ENCODE peak calls at places on chromosomes 12 and 14, in nine cellular contexts. Y is activated naive CD4-positive, alpha-beta T cell; Q is mesendoderm; M is stimulated activated CD8-positive, alpha-beta memory T cell treated with anti-CD3 and anti-CD28 coated beads, Interleukin-12 subunit alpha, Interleukin-12 subunit beta, amount 100 ng/mL, for 4 hours; Z is activated gamma-delta T cell treated with Interleukin-2 at 50 U/mL for 16 hours; D is activated CD8-positive, alpha-beta T cell treated with anti-CD3 and anti-CD28 coated beads, Interleukin-2, amount 10 ng/mL, durations not matched to agents 7 days and 5 days; N is T-cell; L is OCI-LY7; U is kidney epithelial cell. S is an unnamed sample.

GRCh38 chr12:49922349-49923034 is 18.8 kb upstream of the FAIM2 start:
- DNase-seq in Y (no peak), Q (no peak), M (no peak), Z (no peak), D (no peak), N (no peak), L (no peak), U (no peak), S (no peak)

GRCh38 chr12:99154264-99154982 is 493.1 kb upstream of the GARIN6 start:
- DNase-seq in Y (no peak), Q (peak; percentile 7), M (no peak), Z (no peak), D (no peak), N (no peak), L (no peak), U (peak; percentile 7), S (peak; percentile 17)

GRCh38 chr12:110279976-110280783 is 867 bp upstream of the ATP2A2 start:
- DNase-seq in Y (no peak), Q (peak; percentile 66), M (peak; percentile 44), Z (peak; percentile 33), D (peak; percentile 53), N (peak; percentile 48), L (peak; percentile 75), U (no peak), S (peak; percentile 50)

GRCh38 chr12:22729431-22729830 is 104.5 kb downstream of the ETNK1 start:
- DNase-seq in Y (no peak), Q (no peak), M (no peak), Z (no peak), D (no peak), N (no peak), L (no peak), U (no peak), S (no peak)

GRCh38 chr12:101992091-101992490 is 69.7 kb downstream of the WASHC3 start:
- DNase-seq in Y (no peak), Q (no peak), M (no peak), Z (no peak), D (no peak), N (no peak), L (no peak), U (no peak), S (no peak)

GRCh38 chr12:50659690-50660424 is 104.0 kb upstream of the ATF1 start:
- DNase-seq in Y (no peak), Q (no peak), M (no peak), Z (no peak), D (no peak), N (no peak), L (no peak), U (no peak), S (no peak)

GRCh38 chr12:47905313-47905730 is 528 bp upstream of the VDR start:
- DNase-seq in Y (no peak), Q (no peak), M (peak; percentile 18), Z (peak; percentile 19), D (no peak), N (no peak), L (no peak), U (peak; percentile 16), S (peak; percentile 88)

GRCh38 chr12:31984806-31985591 is 25.8 kb downstream of the RESF1 start:
- DNase-seq in Y (no peak), Q (no peak), M (no peak), Z (no peak), D (no peak), N (no peak), L (no peak), U (no peak), S (no peak)

GRCh38 chr14:63840981-63841380 is 11.8 kb upstream of the SYNE2 start:
- DNase-seq in Y (peak; percentile 63), Q (peak; percentile 18), M (peak; percentile 35), Z (peak; percentile 73), D (peak; percentile 67), N (peak; percentile 47), L (peak; percentile 37), U (no peak), S (no peak)

GRCh38 chr12:111322336-111323250 is 46.3 kb downstream of the PHETA1 start:
- DNase-seq in Y (no peak), Q (no peak), M (no peak), Z (no peak), D (no peak), N (no peak), L (no peak), U (no peak), S (peak; percentile 36)